ENCODE peak calls at places on chromosomes 16 and 17, in seven cellular contexts. Q, F, O, M, E, W and T are unnamed samples.

GRCh38 chr17:15957608-15958307 is 12.8 kb downstream of the ADORA2B start:
- DNase-seq in F (no peak), O (no peak), E (no peak), M (no peak), Q (no peak), W (peak), T (no peak)

GRCh38 chr17:82553210-82553930 is 33.8 kb downstream of the FOXK2 start:
- DNase-seq in W (no peak), M (no peak), O (no peak), E (no peak), F (no peak), Q (no peak), T (no peak)

GRCh38 chr16:66750279-66751134 is 902 bp downstream of the DYNC1LI2 start:
- DNase-seq in O (no peak), M (peak), F (no peak), W (peak), Q (no peak), E (no peak), T (no peak)

GRCh38 chr16:27579086-27579980 is 29.4 kb downstream of the KATNIP start:
- DNase-seq in M (no peak), F (no peak), E (no peak), W (no peak), O (no peak), Q (no peak), T (no peak)

GRCh38 chr16:24041834-24042631 is 206.2 kb downstream of the PRKCB start:
- DNase-seq in O (peak), Q (no peak), M (peak), W (peak), E (peak), F (peak), T (peak)

GRCh38 chr17:7858487-7858832 is 657 bp downstream of the CYB5D1 start:
- DNase-seq in M (no peak), E (peak), Q (peak), O (no peak), W (peak), F (peak), T (no peak)

GRCh38 chr16:27838536-27839175 is 224.9 kb downstream of the GSG1L start:
- DNase-seq in F (no peak), Q (no peak), W (no peak), O (no peak), M (no peak), E (peak), T (no peak)

GRCh38 chr16:27237229-27238015 is 31.1 kb downstream of the NSMCE1 start:
- DNase-seq in O (peak), W (no peak), Q (no peak), E (peak), M (peak), F (no peak), T (no peak)

GRCh38 chr16:73157861-73158260 is 109.9 kb upstream of the ZFHX3 start:
- DNase-seq in M (no peak), F (no peak), Q (no peak), W (no peak), O (no peak), E (no peak), T (no peak)

GRCh38 chr17:9389116-9389515 is 186.5 kb downstream of the STX8 start:
- DNase-seq in M (peak), F (peak), E (no peak), W (no peak), O (no peak), Q (peak), T (no peak)

GRCh38 chr17:15414502-15415348 is 52.7 kb downstream of the CDRT4 start:
- DNase-seq in F (no peak), O (no peak), M (no peak), E (no peak), Q (no peak), W (no peak), T (no peak)

GRCh38 chr16:21162661-21163151 is 4.2 kb downstream of the LDAF1 start:
- DNase-seq in F (no peak), M (no peak), E (no peak), Q (no peak), O (no peak), W (no peak), T (no peak)

GRCh38 chr16:50121721-50122445 is 31.2 kb upstream of the TENT4B start:
- DNase-seq in E (no peak), Q (no peak), O (no peak), W (no peak), M (peak), F (no peak), T (no peak)

GRCh38 chr17:11176549-11176948 is 64.5 kb upstream of the SHISA6 start:
- DNase-seq in F (no peak), O (no peak), M (no peak), E (no peak), Q (no peak), W (no peak), T (no peak)

GRCh38 chr16:71807905-71808592 is 585 bp downstream of the AP1G1 start:
- DNase-seq in Q (no peak), M (peak), E (no peak), W (peak), O (no peak), F (peak), T (no peak)

GRCh38 chr16:49725651-49726050 is 130.3 kb downstream of the ZNF423 start:
- DNase-seq in F (no peak), M (no peak), Q (no peak), W (no peak), E (no peak), O (no peak), T (no peak)

GRCh38 chr16:87836346-87836843 is 32.9 kb downstream of the SLC7A5 start:
- DNase-seq in M (no peak), Q (no peak), W (no peak), E (no peak), O (no peak), F (no peak), T (no peak)

GRCh38 chr16:6331770-6332169 is 1000.9 kb upstream of the RBFOX1 start:
- DNase-seq in Q (no peak), E (no peak), W (no peak), O (no peak), M (no peak), F (no peak), T (no peak)

GRCh38 chr17:21129023-21129681 is 2.4 kb downstream of the DHRS7B start:
- DNase-seq in E (no peak), O (no peak), F (peak), Q (no peak), W (no peak), M (no peak), T (no peak)

GRCh38 chr16:77431131-77431670 is 3.6 kb downstream of the ADAMTS18 start:
- DNase-seq in W (no peak), E (no peak), O (no peak), Q (no peak), M (no peak), F (no peak), T (no peak)

GRCh38 chr16:67445913-67446907 is 15.3 kb downstream of the HSD11B2 start:
- DNase-seq in Q (no peak), W (peak), F (no peak), E (no peak), M (no peak), O (no peak), T (no peak)

GRCh38 chr17:21318439-21318838 is 33.9 kb downstream of the MAP2K3 start:
- DNase-seq in M (no peak), Q (no peak), W (no peak), O (no peak), F (no peak), E (peak), T (no peak)

GRCh38 chr17:59378621-59379194 is 47.3 kb downstream of the YPEL2 start:
- DNase-seq in M (no peak), Q (no peak), O (no peak), F (no peak), W (peak), E (no peak), T (no peak)

GRCh38 chr17:6756425-6757012 is 673 bp downstream of the XAF1 start:
- DNase-seq in M (peak), F (no peak), Q (no peak), E (no peak), O (no peak), W (no peak), T (no peak)

GRCh38 chr16:588639-588888 is 1.3 kb upstream of the RAB40C start:
- DNase-seq in M (peak), E (peak), Q (no peak), F (peak), W (no peak), O (peak), T (no peak)

GRCh38 chr17:56867948-56868376 is 34.0 kb downstream of the DGKE start:
- DNase-seq in E (no peak), W (no peak), M (no peak), Q (no peak), F (no peak), O (no peak), T (no peak)

GRCh38 chr17:40548982-40549680 is 16.1 kb downstream of the CCR7 start:
- DNase-seq in W (peak), O (no peak), F (peak), E (peak), Q (peak), M (no peak), T (no peak)

GRCh38 chr16:56589141-56590039 is at the start of gene MT3:
- DNase-seq in Q (no peak), M (no peak), W (peak), F (no peak), O (no peak), E (peak), T (no peak)

GRCh38 chr16:14289692-14290340 is 218.7 kb downstream of the MRTFB start:
- DNase-seq in M (no peak), Q (peak), O (no peak), E (no peak), W (no peak), F (peak), T (peak)

GRCh38 chr17:10186771-10187425 is 11.5 kb downstream of the GAS7 start:
- DNase-seq in O (no peak), M (peak), W (no peak), Q (no peak), F (no peak), E (no peak), T (no peak)